ENCODE peak calls at places on chromosomes 13 and 19, in seven cellular contexts. H is kidney glomerular epithelial cell; C is tibial nerve; A is OCI-LY7; W is Peyer's patch; B is CD4-positive, alpha-beta T cell; Z is activated gamma-delta T cell treated with Interleukin-2 at 50 U/mL for 16 hours. N is an unnamed sample.
A peak's percentile ranks its signal among the peaks of the same experiment; 100 is the strongest.

GRCh38 chr13:98581971-98582702 is 5.2 kb upstream of the STK24 start:
- DNase-seq in H (peak; percentile 37), B (no peak), A (no peak), C (no peak), Z (no peak), W (no peak), N (no peak)

GRCh38 chr13:106182404-106182803 is 353.1 kb downstream of the EFNB2 start:
- DNase-seq in C (no peak), Z (no peak), A (no peak), W (no peak), B (no peak), H (peak; percentile 65), N (no peak)

GRCh38 chr19:11942843-11943108 is 17.9 kb downstream of the ZNF700 start:
- DNase-seq in Z (no peak), H (no peak), A (peak; percentile 44), B (no peak), C (no peak), W (no peak), N (no peak)

GRCh38 chr19:36573948-36574726 is 1.0 kb upstream of the ZNF529 start:
- DNase-seq in A (no peak), Z (no peak), C (no peak), B (no peak), W (no peak), H (peak; percentile 34), N (no peak)

GRCh38 chr19:1027020-1027952 is 878 bp downstream of the CNN2 start:
- DNase-seq in B (peak; percentile 34), H (no peak), A (peak; percentile 53), W (no peak), Z (no peak), C (no peak), N (no peak)

GRCh38 chr13:69676286-69676685 is 431.3 kb upstream of the ATXN8OS start:
- DNase-seq in C (no peak), B (no peak), A (no peak), W (no peak), Z (no peak), H (no peak), N (no peak)

GRCh38 chr19:45175663-45176345 is 2.2 kb downstream of the TRAPPC6A start:
- DNase-seq in C (no peak), B (no peak), H (no peak), W (no peak), Z (no peak), A (no peak), N (no peak)

GRCh38 chr13:47372742-47373141 is 475.9 kb upstream of the HTR2A start:
- DNase-seq in C (no peak), B (no peak), H (no peak), Z (no peak), W (no peak), A (no peak), N (no peak)

GRCh38 chr13:111917901-111918300 is 149.0 kb upstream of the SOX1 start:
- DNase-seq in B (no peak), Z (no peak), W (peak; percentile 20), C (no peak), H (no peak), A (no peak), N (peak; percentile 26)

GRCh38 chr19:5772416-5772815 is 12.1 kb downstream of the PRR22 start:
- DNase-seq in C (no peak), B (no peak), Z (no peak), H (no peak), W (no peak), A (no peak), N (no peak)

GRCh38 chr13:100875392-100876043 is 200.9 kb upstream of the TMTC4 start:
- DNase-seq in B (no peak), Z (no peak), W (no peak), A (no peak), C (no peak), H (peak; percentile 70), N (no peak)

GRCh38 chr19:41297628-41298326 is 12.2 kb upstream of the CCDC97 start:
- DNase-seq in H (no peak), Z (no peak), C (no peak), A (peak; percentile 34), B (no peak), W (peak; percentile 20), N (no peak)

GRCh38 chr13:93502071-93502470 is 275.5 kb downstream of the GPC6 start:
- DNase-seq in C (no peak), W (no peak), Z (no peak), H (no peak), B (no peak), A (no peak), N (no peak)

GRCh38 chr13:50437252-50437651 is 406.2 kb downstream of the DLEU7 start:
- DNase-seq in H (no peak), A (no peak), Z (no peak), C (no peak), W (no peak), B (no peak), N (no peak)

GRCh38 chr19:13935765-13936486 is 2.3 kb downstream of the PODNL1 start:
- DNase-seq in A (no peak), H (no peak), C (no peak), B (no peak), Z (no peak), W (peak; percentile 43), N (no peak)

GRCh38 chr13:102777716-102778115 is 4.1 kb upstream of the TEX30 start:
- DNase-seq in A (no peak), H (no peak), Z (no peak), W (no peak), C (no peak), B (no peak), N (no peak)

N was measured in left lobe of liver.